ENCODE peak calls at places on chromosomes 7 and 10, in seven cellular contexts. U is brain microvascular endothelial cell, T is ascending aorta, X is lower leg skin, D is foreskin fibroblast, Q is kidney epithelial cell, W is left ventricle myocardium inferior. Z is an unnamed sample.

GRCh38 chr10:47039558-47039905 is 128.3 kb downstream of the PTPN20 start:
- DNase-seq in U (no peak), T (no peak), Q (no peak), X (no peak), W (no peak), D (no peak), Z (no peak)

GRCh38 chr10:123665371-123666286 is 526 bp upstream of the GPR26 start:
- DNase-seq in W (no peak), X (no peak), Q (no peak), T (no peak), U (no peak), D (no peak), Z (no peak)

GRCh38 chr10:47406870-47407648 is 23.0 kb upstream of the ZNF488 start:
- DNase-seq in X (no peak), W (no peak), U (peak), Q (peak), T (no peak), D (peak), Z (no peak)

GRCh38 chr10:113522460-113522859 is 30.4 kb upstream of the HABP2 start:
- DNase-seq in Q (no peak), W (no peak), X (no peak), U (no peak), T (no peak), D (no peak), Z (no peak)

GRCh38 chr7:111735661-111736323 is 173.5 kb upstream of the IMMP2L start:
- DNase-seq in U (peak), Q (peak), T (peak), D (peak), W (no peak), X (peak), Z (peak)

GRCh38 chr10:122911889-122912484 is 1.6 kb downstream of the FAM24A start:
- DNase-seq in X (no peak), Q (no peak), U (peak), D (peak), W (no peak), T (no peak), Z (no peak)

GRCh38 chr7:7183061-7183832 is 903 bp downstream of the C1GALT1 start:
- DNase-seq in U (peak), Q (no peak), T (peak), W (peak), X (peak), D (peak), Z (no peak)

GRCh38 chr7:104973227-104973626 is 40.8 kb upstream of the KMT2E start:
- DNase-seq in W (no peak), Q (no peak), U (no peak), T (no peak), X (no peak), D (peak), Z (no peak)

GRCh38 chr7:13988765-13989137 is 715 bp downstream of the ETV1 start:
- DNase-seq in D (peak), X (no peak), T (no peak), U (peak), Q (no peak), W (no peak), Z (no peak)

GRCh38 chr7:108415821-108416536 is 40.3 kb downstream of the NRCAM start:
- DNase-seq in T (no peak), Q (no peak), W (no peak), D (peak), X (no peak), U (peak), Z (peak)

GRCh38 chr7:50379082-50379481 is 71.1 kb downstream of the FIGNL1 start:
- DNase-seq in D (no peak), Q (no peak), T (no peak), X (no peak), W (no peak), U (no peak), Z (no peak)

GRCh38 chr7:44689427-44689826 is 59.2 kb upstream of the ZMIZ2 start:
- DNase-seq in Q (no peak), T (no peak), D (no peak), W (no peak), U (no peak), X (no peak), Z (no peak)

DNA sequence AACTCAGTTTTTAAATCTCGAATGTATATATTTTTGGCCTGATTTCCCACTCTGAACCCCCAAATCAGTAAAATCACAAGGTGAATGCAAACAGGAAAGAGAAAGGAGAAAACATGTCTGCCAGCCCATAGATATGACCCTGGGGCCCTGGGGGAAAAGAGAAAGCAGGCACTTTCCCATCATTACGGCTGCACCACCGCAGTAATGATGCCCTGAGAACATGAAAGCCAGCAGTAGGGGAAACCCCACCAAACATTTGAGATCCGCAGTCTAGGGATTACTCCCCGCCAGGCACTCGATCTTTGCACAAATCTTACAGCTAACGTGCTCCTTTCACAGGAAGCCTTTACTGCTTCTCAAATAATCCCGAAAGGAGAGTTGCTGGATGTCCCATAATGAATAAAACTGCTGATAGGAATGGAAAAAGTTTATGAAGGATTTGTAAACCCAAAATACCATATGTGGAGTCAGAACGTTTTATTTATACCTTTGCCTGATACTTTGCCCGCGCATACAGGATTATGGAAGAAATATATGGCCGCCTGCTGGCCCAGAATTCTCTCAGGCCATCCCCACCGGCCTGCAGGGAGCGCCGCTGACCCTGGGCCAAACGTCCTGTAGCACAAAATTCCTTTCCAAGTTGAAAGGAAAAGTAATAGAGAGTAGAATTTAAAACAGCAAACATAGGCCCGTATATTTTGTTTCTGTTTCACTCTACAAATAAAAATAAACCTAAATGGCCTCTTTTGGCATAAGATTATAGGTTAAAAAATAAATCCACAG is 180.0 kb upstream of the INHBA start:
- DNase-seq in T (no peak), X (no peak), D (no peak), W (no peak), U (no peak), Q (no peak), Z (no peak)
- H3K4me3 ChIP-seq in T (no peak), X (no peak), D (no peak), W (no peak), U (no peak), Q (no peak), Z (no peak)

DNA sequence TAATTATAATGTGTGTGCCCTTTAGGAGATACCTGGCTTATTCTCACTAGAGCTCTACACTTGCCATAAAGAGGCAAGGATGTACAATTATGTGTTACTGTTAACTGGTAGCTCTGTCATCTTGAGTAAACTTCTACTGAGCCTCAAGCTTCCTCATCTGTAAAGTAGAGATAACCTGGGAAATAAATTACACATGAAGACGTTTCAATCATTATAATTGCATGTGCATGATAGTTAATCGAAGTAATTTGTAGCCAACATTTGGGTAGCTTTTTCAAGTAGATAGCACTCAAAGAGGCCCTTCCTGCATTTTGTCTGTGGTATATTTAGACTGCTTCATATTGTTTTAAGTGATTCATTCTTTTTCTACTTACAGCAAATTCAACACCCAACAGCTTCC is 2.4 kb downstream of the CCT6A start:
- DNase-seq in X (no peak), D (no peak), U (no peak), Q (no peak), W (no peak), T (no peak), Z (no peak)
- H3K4me3 ChIP-seq in X (no peak), D (no peak), U (no peak), Q (no peak), W (no peak), T (no peak), Z (no peak)

GRCh38 chr10:29598861-29599311 is 35.9 kb downstream of the SVIL start:
- DNase-seq in W (no peak), T (peak), Q (no peak), X (peak), D (peak), U (peak), Z (no peak)
- H3K4me3 ChIP-seq in W (peak), T (no peak), Q (no peak), X (no peak), D (no peak), U (no peak), Z (no peak)

DNA sequence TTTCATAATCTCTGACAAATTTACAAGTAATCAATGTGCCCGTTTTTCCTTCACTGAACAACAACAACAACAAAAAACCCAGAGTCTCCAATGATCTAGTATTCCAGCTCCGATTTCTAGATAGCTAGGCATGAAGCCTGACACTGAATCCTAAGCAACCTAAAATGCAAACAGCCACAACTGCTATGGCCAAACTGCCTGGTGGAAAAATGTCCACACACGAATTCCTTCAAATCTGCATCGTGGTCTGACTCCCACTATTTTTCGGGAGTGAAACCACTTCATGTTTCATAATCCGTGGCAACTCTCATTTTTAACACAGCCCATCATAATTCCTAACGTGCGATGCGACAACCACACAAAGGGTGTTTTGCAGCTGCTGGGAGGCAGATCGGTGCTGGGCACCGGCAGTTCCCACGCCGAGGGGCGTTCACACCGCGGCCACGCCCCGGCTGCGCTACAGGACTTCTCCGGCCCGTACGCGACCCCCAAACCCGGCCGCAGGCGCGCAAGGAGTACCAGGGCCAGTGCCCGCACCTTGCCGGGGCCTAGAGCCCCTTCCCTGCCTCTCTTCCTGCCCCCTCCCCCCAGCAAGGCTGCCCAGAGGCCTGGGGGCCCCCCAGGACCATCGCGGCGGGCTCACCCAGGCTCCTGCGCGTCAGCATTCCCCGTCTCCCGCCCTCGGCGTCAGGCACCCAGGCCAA is 814 bp downstream of the RUFY2 start:
- DNase-seq in W (peak), T (peak), Q (no peak), X (peak), U (peak), D (peak), Z (peak)
- H3K4me3 ChIP-seq in W (peak), T (peak), Q (peak), X (peak), U (peak), D (peak), Z (peak)

DNA sequence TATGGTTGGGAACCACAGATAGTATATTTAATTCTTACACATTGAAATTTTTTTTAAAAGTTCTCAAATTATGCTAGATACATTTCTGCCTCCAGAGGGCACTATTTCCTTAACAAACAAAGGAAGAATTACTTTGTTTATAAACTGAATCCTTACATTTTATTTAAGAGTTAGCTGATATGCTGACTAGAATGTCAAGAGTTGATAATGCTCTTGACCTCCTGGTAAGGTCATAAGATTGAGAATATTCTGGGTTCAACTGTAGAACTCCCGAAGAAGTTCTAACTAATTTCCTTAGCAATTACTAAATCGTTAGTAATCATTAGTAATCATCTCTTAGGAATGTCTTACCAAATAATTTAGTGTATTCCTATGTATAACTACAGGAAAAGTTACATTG is 95.3 kb upstream of the CYP26C1 start:
- DNase-seq in D (peak), W (no peak), Q (peak), X (no peak), U (no peak), T (no peak), Z (no peak)
- H3K4me3 ChIP-seq in D (no peak), W (no peak), Q (no peak), X (no peak), U (no peak), T (no peak), Z (no peak)

Z was measured in skeletal muscle cell.